ENCODE peak calls at places on chromosome 1, in seven cellular contexts. X is T-cell; O is upper lobe of right lung; U is naive thymus-derived CD8-positive, alpha-beta T cell; S is midbrain; Z is GM23338; P is NCI-H1417 treated with DMSO at 0.1 percent for 48 hours. R is an unnamed sample.
A peak's percentile ranks its signal among the peaks of the same experiment; 100 is the strongest.

GRCh38 chr1:212597495-212597894 is 11.1 kb upstream of the ATF3 start:
- DNase-seq in X (no peak), O (no peak), U (no peak), S (no peak), Z (no peak), P (no peak), R (no peak)

GRCh38 chr1:61051455-61052392 is 30.6 kb upstream of the NFIA start:
- DNase-seq in X (no peak), O (no peak), U (no peak), S (no peak), Z (peak; percentile 78), P (no peak), R (no peak)

GRCh38 chr1:119662034-119662437 is 14.0 kb upstream of the ZNF697 start:
- DNase-seq in X (no peak), O (no peak), U (no peak), S (no peak), Z (no peak), P (no peak), R (no peak)

GRCh38 chr1:45340816-45341215 is 576 bp upstream of the MUTYH start:
- DNase-seq in X (no peak), O (no peak), U (no peak), S (peak; percentile 51), Z (peak; percentile 26), P (no peak), R (no peak)

GRCh38 chr1:220684890-220685289 is 5.3 kb upstream of the C1orf115 start:
- DNase-seq in X (no peak), O (no peak), U (no peak), S (no peak), Z (no peak), P (no peak), R (no peak)

GRCh38 chr1:165570078-165570477 is 26.3 kb downstream of the LRRC52 start:
- DNase-seq in X (no peak), O (no peak), U (no peak), S (no peak), Z (no peak), P (no peak), R (no peak)

GRCh38 chr1:42777860-42778259 is 6.9 kb upstream of the TMEM269 start:
- DNase-seq in X (no peak), O (no peak), U (peak; percentile 65), S (no peak), Z (peak; percentile 77), P (no peak), R (no peak)

GRCh38 chr1:150562384-150563339 is 13.5 kb downstream of the ADAMTSL4 start:
- DNase-seq in X (peak; percentile 71), O (no peak), U (peak; percentile 86), S (no peak), Z (peak; percentile 81), P (no peak), R (no peak)

GRCh38 chr1:60891315-60891714 is 191.0 kb upstream of the NFIA start:
- DNase-seq in X (no peak), O (no peak), U (no peak), S (no peak), Z (no peak), P (no peak), R (no peak)

GRCh38 chr1:228043281-228043845 is 36.6 kb downstream of the WNT3A start:
- DNase-seq in X (no peak), O (peak; percentile 54), U (no peak), S (no peak), Z (no peak), P (no peak), R (no peak)

GRCh38 chr1:150233359-150234308 is 2.3 kb downstream of the ANP32E start:
- DNase-seq in X (no peak), O (peak; percentile 72), U (no peak), S (peak; percentile 35), Z (no peak), P (no peak), R (no peak)

R was measured in NCI-H1436 treated with DMSO at 0.1 percent for 48 hours.